ENCODE peak calls at places on chromosome 18, in six cellular contexts. D is lower lobe of right lung; Y is CD8-positive, alpha-beta T cell; Q is HepG2; M is uterus; H is A549. P is an unnamed sample.

GRCh38 chr18:4251873-4252272 is 203.2 kb downstream of the DLGAP1 start:
- DNase-seq in Q (no peak), D (no peak), Y (no peak), H (no peak), M (no peak), P (no peak)

GRCh38 chr18:69397096-69397495 is 3.6 kb upstream of the DOK6 start:
- DNase-seq in Q (no peak), H (no peak), M (no peak), D (no peak), Y (no peak), P (no peak)

GRCh38 chr18:34491719-34492118 is 218.4 kb upstream of the DTNA start:
- DNase-seq in D (no peak), Y (no peak), M (no peak), Q (no peak), H (no peak), P (no peak)

GRCh38 chr18:79935499-79935898 is 16.0 kb downstream of the SLC66A2 start:
- DNase-seq in Y (no peak), Q (no peak), H (no peak), M (peak), D (peak), P (no peak)

GRCh38 chr18:36811430-36811829 is 17.4 kb downstream of the TPGS2 start:
- DNase-seq in Q (no peak), D (no peak), M (no peak), H (no peak), Y (no peak), P (no peak)

GRCh38 chr18:74370163-74370562 is 54.5 kb downstream of the C18orf63 start:
- DNase-seq in Y (no peak), H (no peak), D (no peak), M (no peak), Q (no peak), P (no peak)

GRCh38 chr18:38025433-38026038 is 459.9 kb upstream of the CELF4 start:
- DNase-seq in M (no peak), D (no peak), Q (no peak), Y (no peak), H (no peak), P (no peak)

GRCh38 chr18:68557183-68557582 is 157.7 kb downstream of the TMX3 start:
- DNase-seq in Y (no peak), D (no peak), M (no peak), Q (no peak), H (no peak), P (no peak)

GRCh38 chr18:80148316-80149199 is 39.5 kb downstream of the ADNP2 start:
- DNase-seq in H (no peak), Y (no peak), Q (no peak), M (no peak), D (peak), P (no peak)

GRCh38 chr18:10040287-10041011 is 126.6 kb downstream of the VAPA start:
- DNase-seq in Y (no peak), H (no peak), D (no peak), Q (no peak), M (no peak), P (no peak)

GRCh38 chr18:5510109-5510846 is 33.5 kb downstream of the EPB41L3 start:
- DNase-seq in Y (no peak), Q (no peak), D (no peak), M (no peak), H (no peak), P (no peak)

GRCh38 chr18:31695989-31696388 is 11.6 kb upstream of the B4GALT6 start:
- DNase-seq in D (no peak), M (no peak), H (no peak), Q (no peak), Y (no peak), P (no peak)

GRCh38 chr18:67742525-67742924 is 226.0 kb upstream of the DSEL start:
- DNase-seq in D (no peak), Y (no peak), Q (no peak), H (no peak), M (no peak), P (no peak)

GRCh38 chr18:48956378-48956777 is 5.6 kb upstream of the SMAD7 start:
- DNase-seq in M (no peak), H (no peak), Y (no peak), D (no peak), Q (no peak), P (no peak)

GRCh38 chr18:3624818-3625716 is 175.1 kb downstream of the TGIF1 start:
- DNase-seq in Y (no peak), H (peak), D (no peak), Q (no peak), M (no peak), P (no peak)

GRCh38 chr18:78304199-78304826 is 675.3 kb upstream of the SALL3 start:
- DNase-seq in M (no peak), Y (no peak), D (no peak), H (no peak), Q (no peak), P (no peak)

GRCh38 chr18:59402432-59403090 is 43.5 kb upstream of the LMAN1 start:
- DNase-seq in D (peak), H (peak), M (peak), Q (peak), Y (peak), P (peak)

GRCh38 chr18:67318651-67319050 is 197.9 kb downstream of the DSEL start:
- DNase-seq in Q (no peak), M (no peak), H (no peak), Y (no peak), D (no peak), P (no peak)

GRCh38 chr18:65206551-65207260 is 544.1 kb upstream of the CDH7 start:
- DNase-seq in Y (no peak), H (peak), D (peak), Q (peak), M (no peak), P (no peak)

GRCh38 chr18:8890957-8891464 is 185.7 kb downstream of the MTCL1 start:
- DNase-seq in D (no peak), Q (peak), M (no peak), H (peak), Y (no peak), P (no peak)

GRCh38 chr18:76493213-76494107 is 1.6 kb downstream of the ZNF516 start:
- DNase-seq in Y (no peak), H (peak), Q (peak), M (no peak), D (no peak), P (no peak)

GRCh38 chr18:35174093-35174731 is 66.6 kb upstream of the ZNF397 start:
- DNase-seq in Y (no peak), D (no peak), Q (no peak), M (no peak), H (no peak), P (no peak)

GRCh38 chr18:50240083-50240563 is 26.2 kb downstream of the CFAP53 start:
- DNase-seq in Q (no peak), M (no peak), D (no peak), H (peak), Y (no peak), P (no peak)

GRCh38 chr18:33924576-33924975 is 300.1 kb downstream of the NOL4 start:
- DNase-seq in Q (no peak), Y (no peak), D (no peak), H (no peak), M (no peak), P (no peak)

GRCh38 chr18:10152475-10152874 is 238.7 kb downstream of the VAPA start:
- DNase-seq in Q (no peak), M (no peak), H (no peak), D (no peak), Y (no peak), P (no peak)

GRCh38 chr18:64202229-64202835 is 53.4 kb upstream of the LINC00305 start:
- DNase-seq in D (no peak), Y (no peak), H (no peak), Q (no peak), M (no peak), P (no peak)

GRCh38 chr18:906416-907170 is 1.9 kb downstream of the ADCYAP1 start:
- DNase-seq in D (no peak), H (no peak), Y (no peak), Q (no peak), M (no peak), P (no peak)

GRCh38 chr18:35045121-35045520 is 3.9 kb downstream of the MAPRE2 start:
- DNase-seq in D (no peak), H (no peak), M (no peak), Y (no peak), Q (no peak), P (no peak)

GRCh38 chr18:74669136-74669798 is 71.6 kb downstream of the ZNF407 start:
- DNase-seq in Q (peak), D (no peak), H (no peak), Y (no peak), M (no peak), P (no peak)

GRCh38 chr18:28284132-28284531 is 107.2 kb upstream of the CDH2 start:
- DNase-seq in D (no peak), Y (no peak), Q (no peak), M (no peak), H (no peak), P (no peak)

GRCh38 chr18:79496978-79497637 is 101.4 kb downstream of the NFATC1 start:
- DNase-seq in M (peak), H (no peak), D (peak), Y (no peak), Q (no peak), P (no peak)

GRCh38 chr18:5451130-5451529 is 92.7 kb downstream of the EPB41L3 start:
- DNase-seq in D (no peak), H (no peak), M (no peak), Q (no peak), Y (no peak), P (no peak)

DNA sequence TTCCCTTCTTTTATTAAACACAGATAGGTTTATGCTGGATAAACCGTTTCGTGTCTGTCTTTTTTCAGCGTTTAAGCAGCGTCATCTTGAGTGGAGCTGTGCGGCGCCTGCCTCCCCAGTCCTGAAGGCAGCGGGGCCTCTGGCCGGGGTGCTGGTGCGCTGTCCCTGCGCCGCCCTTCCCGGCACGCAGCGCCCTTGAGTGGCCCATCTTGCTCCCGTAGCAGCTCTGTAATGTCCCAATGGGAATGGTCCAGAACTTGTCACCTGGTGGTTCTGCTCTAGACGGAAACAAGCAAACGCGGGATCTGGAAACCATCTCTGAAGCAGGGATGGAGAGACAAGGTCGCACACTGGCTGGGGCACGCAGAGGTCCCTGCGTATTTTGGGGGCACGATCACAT is 24.5 kb downstream of the PRELID3A start:
- DNase-seq in M (no peak), H (no peak), D (no peak), Q (no peak), Y (no peak), P (no peak)
- TF ChIP-seq CTCF in M (no peak), H (no peak), D (no peak), Q (no peak), Y (no peak), P (no peak)

GRCh38 chr18:23664674-23665073 is 2.0 kb upstream of the ANKRD29 start:
- DNase-seq in Q (no peak), D (no peak), M (no peak), H (no peak), Y (no peak), P (no peak)

GRCh38 chr18:23667114-23667513 is 4.4 kb upstream of the ANKRD29 start:
- DNase-seq in D (no peak), H (no peak), Q (no peak), Y (no peak), M (no peak), P (no peak)

GRCh38 chr18:23661735-23662308 is 889 bp downstream of the ANKRD29 start:
- DNase-seq in D (no peak), Y (no peak), Q (no peak), H (no peak), M (no peak), P (no peak)

GRCh38 chr18:23658296-23658695 is 4.4 kb downstream of the ANKRD29 start:
- DNase-seq in Y (no peak), M (no peak), D (no peak), H (no peak), Q (no peak), P (no peak)

GRCh38 chr18:23662309-23663263 is at the start of gene ANKRD29:
- DNase-seq in Y (peak), D (peak), M (peak), Q (no peak), H (peak), P (no peak)
- H3K27ac ChIP-seq in Y (no peak), D (peak), M (peak), Q (no peak), H (peak), P (no peak)

DNA sequence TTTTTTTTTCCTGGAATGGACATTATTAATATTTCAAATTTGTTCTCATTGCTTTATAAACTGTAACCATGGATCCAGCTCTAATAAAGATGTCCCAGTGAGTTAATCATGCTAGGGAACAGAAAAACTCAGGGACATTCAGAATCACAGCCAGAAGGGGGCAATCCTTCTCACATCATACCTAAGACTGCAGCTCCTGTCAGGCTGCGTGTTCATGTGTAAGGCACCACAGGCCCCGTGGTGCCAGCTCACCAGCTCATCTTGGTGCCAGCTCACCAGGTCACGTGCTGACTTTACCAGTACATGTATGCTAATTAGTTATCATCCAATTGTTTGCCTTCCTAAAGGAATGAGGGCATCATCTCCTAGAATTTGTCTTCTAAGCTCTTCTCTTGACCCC is 84.7 kb upstream of the NEDD4L start:
- DNase-seq in M (no peak), Y (no peak), D (peak), H (peak), Q (peak), P (no peak)
- TF ChIP-seq CTCF in M (no peak), Y (no peak), D (peak), H (peak), Q (peak), P (no peak)

DNA sequence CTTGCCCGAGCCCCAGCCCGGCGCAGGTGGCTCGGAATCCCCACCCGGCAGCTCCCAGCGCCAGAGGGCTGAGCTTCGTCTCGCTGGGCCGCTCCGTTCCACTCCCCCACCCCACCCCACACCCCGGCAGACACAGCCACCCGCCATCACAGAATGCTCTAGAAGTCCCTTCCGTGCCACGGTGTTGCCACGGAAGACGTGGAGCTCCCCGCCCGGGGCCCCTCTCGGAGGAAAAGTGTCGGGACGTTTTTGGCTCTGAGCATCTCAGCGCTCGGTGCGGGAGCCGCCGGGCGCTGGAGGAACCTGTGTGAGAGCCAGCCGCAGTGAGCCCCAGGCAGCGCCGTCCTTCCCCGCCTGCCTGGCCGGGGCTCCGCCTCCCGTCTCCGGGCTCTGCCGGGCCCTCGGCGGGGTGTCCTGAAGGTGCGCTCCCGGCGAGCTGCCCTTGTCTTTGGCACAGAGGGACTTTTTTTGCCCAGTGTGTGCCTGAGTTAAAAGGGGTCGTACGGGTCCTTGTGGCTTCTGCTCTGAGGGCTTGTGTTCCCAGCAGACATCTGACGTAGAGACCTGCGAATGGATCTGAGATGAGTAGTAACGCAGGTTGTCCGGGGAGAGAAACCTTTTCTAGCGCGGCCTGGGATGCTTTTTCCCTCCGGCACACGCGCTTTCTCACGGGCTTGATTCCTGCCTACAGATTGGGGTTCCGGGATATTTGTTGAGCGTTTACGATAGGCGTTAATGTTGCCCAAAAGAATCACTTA is 1.8 kb downstream of the ZCCHC2 start:
- DNase-seq in Y (peak), M (peak), H (peak), D (peak), Q (no peak), P (no peak)
- H3K27ac ChIP-seq in Y (peak), M (peak), H (peak), D (peak), Q (peak), P (peak)

P was measured in thoracic aorta.